ENCODE peak calls at places on chromosomes 11 and 22, in seven cellular contexts. N is NCI-H1092 treated with DMSO at 0.1 percent for 48 hours; I is cardiac fibroblast; H is RPMI8226; K is left cardiac atrium; J is activated CD8-positive, alpha-beta memory T cell treated with anti-CD3 and anti-CD28 coated beads for 48 hours; A is left kidney. C is an unnamed sample.

GRCh38 chr11:126140932-126141291 is 70.5 kb downstream of the RPUSD4 start:
- DNase-seq in H (peak), I (peak), A (peak), N (peak), K (peak), J (no peak), C (no peak)

GRCh38 chr11:130839950-130840666 is 76.2 kb downstream of the SNX19 start:
- DNase-seq in K (no peak), H (no peak), I (peak), A (no peak), N (peak), J (no peak), C (no peak)

GRCh38 chr11:46279393-46280099 is 2.1 kb downstream of the CREB3L1 start:
- DNase-seq in I (peak), K (peak), N (peak), A (peak), H (no peak), J (no peak), C (no peak)

GRCh38 chr11:64533501-64533900 is 57.5 kb upstream of the SLC22A12 start:
- DNase-seq in A (no peak), I (no peak), J (no peak), K (no peak), H (no peak), N (no peak), C (no peak)

GRCh38 chr11:27315816-27316215 is 47.2 kb downstream of the CCDC34 start:
- DNase-seq in H (no peak), J (no peak), K (no peak), I (no peak), A (no peak), N (no peak), C (no peak)

GRCh38 chr11:66641834-66642233 is 3.3 kb downstream of the RBM4 start:
- DNase-seq in A (no peak), K (no peak), H (no peak), I (peak), N (no peak), J (no peak), C (no peak)

GRCh38 chr11:125165664-125166346 is 1.3 kb downstream of the PKNOX2 start:
- DNase-seq in J (no peak), I (no peak), K (no peak), A (no peak), N (no peak), H (peak), C (peak)

GRCh38 chr22:33105501-33105911 is 47.3 kb upstream of the SYN3 start:
- DNase-seq in H (no peak), J (no peak), N (peak), K (no peak), I (no peak), A (peak), C (no peak)

GRCh38 chr11:287821-288327 is 1.1 kb upstream of the PGGHG start:
- DNase-seq in A (peak), J (no peak), I (no peak), N (no peak), H (no peak), K (peak), C (no peak)

C was measured in mesendoderm.